ENCODE peak calls at places on chromosomes 2 and 18, in nine cellular contexts. One of them, this sample, is unnamed.

GRCh38 chr2:62663443-62663842 is 42.1 kb upstream of the EHBP1 start:
- DNase-seq in transverse colon: no peak
- DNase-seq in tibial nerve: no peak
- DNase-seq in sigmoid colon: no peak
- DNase-seq in H1: no peak
- DNase-seq in stomach: no peak
- DNase-seq in suprapubic skin: no peak
- DNase-seq in upper lobe of left lung: no peak
- DNase-seq in ovary: no peak
- DNase-seq in this sample: no peak

GRCh38 chr2:167890739-167891138 is 356.7 kb downstream of the STK39 start:
- DNase-seq in transverse colon: no peak
- DNase-seq in tibial nerve: no peak
- DNase-seq in sigmoid colon: no peak
- DNase-seq in H1: no peak
- DNase-seq in stomach: no peak
- DNase-seq in suprapubic skin: no peak
- DNase-seq in upper lobe of left lung: no peak
- DNase-seq in ovary: no peak
- DNase-seq in this sample: no peak

GRCh38 chr2:122186761-122187222 is 431.3 kb downstream of the TSN start:
- DNase-seq in transverse colon: no peak
- DNase-seq in tibial nerve: no peak
- DNase-seq in sigmoid colon: no peak
- DNase-seq in H1: no peak
- DNase-seq in stomach: no peak
- DNase-seq in suprapubic skin: no peak
- DNase-seq in upper lobe of left lung: no peak
- DNase-seq in ovary: no peak
- DNase-seq in this sample: no peak

GRCh38 chr2:28828382-28828781 is 17.7 kb downstream of the SPDYA start:
- DNase-seq in transverse colon: no peak
- DNase-seq in tibial nerve: no peak
- DNase-seq in sigmoid colon: no peak
- DNase-seq in H1: no peak
- DNase-seq in stomach: no peak
- DNase-seq in suprapubic skin: no peak
- DNase-seq in upper lobe of left lung: no peak
- DNase-seq in ovary: no peak
- DNase-seq in this sample: no peak

GRCh38 chr2:191316246-191316645 is 71.0 kb downstream of the MYO1B start:
- DNase-seq in transverse colon: no peak
- DNase-seq in tibial nerve: no peak
- DNase-seq in sigmoid colon: no peak
- DNase-seq in H1: no peak
- DNase-seq in stomach: no peak
- DNase-seq in suprapubic skin: no peak
- DNase-seq in upper lobe of left lung: no peak
- DNase-seq in ovary: no peak
- DNase-seq in this sample: no peak

GRCh38 chr2:110674620-110675555 is 3.0 kb downstream of the BUB1 start:
- DNase-seq in transverse colon: peak
- DNase-seq in tibial nerve: no peak
- DNase-seq in sigmoid colon: no peak
- DNase-seq in H1: no peak
- DNase-seq in stomach: peak
- DNase-seq in suprapubic skin: no peak
- DNase-seq in upper lobe of left lung: no peak
- DNase-seq in ovary: no peak
- DNase-seq in this sample: peak

GRCh38 chr2:23499419-23499818 is 114.4 kb downstream of the KLHL29 start:
- DNase-seq in transverse colon: no peak
- DNase-seq in tibial nerve: peak
- DNase-seq in sigmoid colon: no peak
- DNase-seq in H1: no peak
- DNase-seq in stomach: no peak
- DNase-seq in suprapubic skin: no peak
- DNase-seq in upper lobe of left lung: no peak
- DNase-seq in ovary: no peak
- DNase-seq in this sample: no peak

GRCh38 chr18:10726198-10727068 is 200.6 kb downstream of the NAPG start:
- DNase-seq in transverse colon: no peak
- DNase-seq in tibial nerve: no peak
- DNase-seq in sigmoid colon: no peak
- DNase-seq in H1: no peak
- DNase-seq in stomach: no peak
- DNase-seq in suprapubic skin: no peak
- DNase-seq in upper lobe of left lung: peak
- DNase-seq in ovary: no peak
- DNase-seq in this sample: no peak

GRCh38 chr2:180723712-180724111 is 256.7 kb upstream of the UBE2E3 start:
- DNase-seq in transverse colon: no peak
- DNase-seq in tibial nerve: no peak
- DNase-seq in sigmoid colon: no peak
- DNase-seq in H1: no peak
- DNase-seq in stomach: no peak
- DNase-seq in suprapubic skin: no peak
- DNase-seq in upper lobe of left lung: no peak
- DNase-seq in ovary: no peak
- DNase-seq in this sample: no peak

GRCh38 chr2:141554810-141555209 is 576.0 kb downstream of the LRP1B start:
- DNase-seq in transverse colon: no peak
- DNase-seq in tibial nerve: no peak
- DNase-seq in sigmoid colon: no peak
- DNase-seq in H1: no peak
- DNase-seq in stomach: no peak
- DNase-seq in suprapubic skin: no peak
- DNase-seq in upper lobe of left lung: no peak
- DNase-seq in ovary: no peak
- DNase-seq in this sample: peak

GRCh38 chr18:57208056-57208455 is 61.2 kb downstream of the BOD1L2 start:
- DNase-seq in transverse colon: peak
- DNase-seq in tibial nerve: no peak
- DNase-seq in sigmoid colon: no peak
- DNase-seq in H1: no peak
- DNase-seq in stomach: no peak
- DNase-seq in suprapubic skin: no peak
- DNase-seq in upper lobe of left lung: peak
- DNase-seq in ovary: no peak
- DNase-seq in this sample: no peak

GRCh38 chr18:78073275-78073674 is 823.6 kb downstream of the GALR1 start:
- DNase-seq in transverse colon: no peak
- DNase-seq in tibial nerve: no peak
- DNase-seq in sigmoid colon: no peak
- DNase-seq in H1: no peak
- DNase-seq in stomach: no peak
- DNase-seq in suprapubic skin: no peak
- DNase-seq in upper lobe of left lung: no peak
- DNase-seq in ovary: no peak
- DNase-seq in this sample: no peak

GRCh38 chr18:13984080-13984479 is 68.7 kb upstream of the MC2R start:
- DNase-seq in transverse colon: no peak
- DNase-seq in tibial nerve: no peak
- DNase-seq in sigmoid colon: no peak
- DNase-seq in H1: no peak
- DNase-seq in stomach: no peak
- DNase-seq in suprapubic skin: no peak
- DNase-seq in upper lobe of left lung: no peak
- DNase-seq in ovary: no peak
- DNase-seq in this sample: no peak

GRCh38 chr2:16201876-16202642 is 261.7 kb downstream of the MYCN start:
- DNase-seq in transverse colon: peak
- DNase-seq in tibial nerve: no peak
- DNase-seq in sigmoid colon: no peak
- DNase-seq in H1: no peak
- DNase-seq in stomach: peak
- DNase-seq in suprapubic skin: no peak
- DNase-seq in upper lobe of left lung: no peak
- DNase-seq in ovary: no peak
- DNase-seq in this sample: no peak

GRCh38 chr2:18619091-18619490 is 29.7 kb upstream of the NT5C1B start:
- DNase-seq in transverse colon: no peak
- DNase-seq in tibial nerve: no peak
- DNase-seq in sigmoid colon: no peak
- DNase-seq in H1: no peak
- DNase-seq in stomach: no peak
- DNase-seq in suprapubic skin: no peak
- DNase-seq in upper lobe of left lung: no peak
- DNase-seq in ovary: no peak
- DNase-seq in this sample: no peak

GRCh38 chr2:201866643-201867310 is 60.4 kb downstream of the CDK15 start:
- DNase-seq in transverse colon: no peak
- DNase-seq in tibial nerve: no peak
- DNase-seq in sigmoid colon: no peak
- DNase-seq in H1: no peak
- DNase-seq in stomach: no peak
- DNase-seq in suprapubic skin: no peak
- DNase-seq in upper lobe of left lung: no peak
- DNase-seq in ovary: no peak
- DNase-seq in this sample: no peak

GRCh38 chr2:220198911-220199310 is 571.5 kb downstream of the SLC4A3 start:
- DNase-seq in transverse colon: no peak
- DNase-seq in tibial nerve: peak
- DNase-seq in sigmoid colon: no peak
- DNase-seq in H1: no peak
- DNase-seq in stomach: no peak
- DNase-seq in suprapubic skin: no peak
- DNase-seq in upper lobe of left lung: no peak
- DNase-seq in ovary: no peak
- DNase-seq in this sample: peak

GRCh38 chr2:168178925-168179324 is 68.5 kb downstream of the STK39 start:
- DNase-seq in transverse colon: no peak
- DNase-seq in tibial nerve: no peak
- DNase-seq in sigmoid colon: no peak
- DNase-seq in H1: no peak
- DNase-seq in stomach: no peak
- DNase-seq in suprapubic skin: no peak
- DNase-seq in upper lobe of left lung: no peak
- DNase-seq in ovary: no peak
- DNase-seq in this sample: no peak

GRCh38 chr2:203437516-203437915 is 97.6 kb downstream of the RAPH1 start:
- DNase-seq in transverse colon: no peak
- DNase-seq in tibial nerve: no peak
- DNase-seq in sigmoid colon: no peak
- DNase-seq in H1: no peak
- DNase-seq in stomach: no peak
- DNase-seq in suprapubic skin: no peak
- DNase-seq in upper lobe of left lung: no peak
- DNase-seq in ovary: no peak
- DNase-seq in this sample: no peak

GRCh38 chr2:96336104-96336775 is 674 bp downstream of the NCAPH start:
- DNase-seq in transverse colon: no peak
- DNase-seq in tibial nerve: no peak
- DNase-seq in sigmoid colon: no peak
- DNase-seq in H1: no peak
- DNase-seq in stomach: no peak
- DNase-seq in suprapubic skin: no peak
- DNase-seq in upper lobe of left lung: no peak
- DNase-seq in ovary: no peak
- DNase-seq in this sample: no peak
- TF ChIP-seq POLR2A in transverse colon: no peak
- TF ChIP-seq POLR2A in tibial nerve: no peak
- TF ChIP-seq POLR2A in sigmoid colon: peak
- TF ChIP-seq POLR2A in H1: peak
- TF ChIP-seq POLR2A in stomach: no peak
- TF ChIP-seq POLR2A in suprapubic skin: no peak
- TF ChIP-seq POLR2A in upper lobe of left lung: no peak
- TF ChIP-seq POLR2A in ovary: no peak
- TF ChIP-seq POLR2A in this sample: peak

GRCh38 chr2:173524257-173524951 is 169.7 kb downstream of the CDCA7 start:
- DNase-seq in transverse colon: no peak
- DNase-seq in tibial nerve: no peak
- DNase-seq in sigmoid colon: no peak
- DNase-seq in H1: no peak
- DNase-seq in stomach: no peak
- DNase-seq in suprapubic skin: no peak
- DNase-seq in upper lobe of left lung: no peak
- DNase-seq in ovary: no peak
- DNase-seq in this sample: no peak
- TF ChIP-seq EP300 in transverse colon: no peak
- TF ChIP-seq EP300 in tibial nerve: peak
- TF ChIP-seq EP300 in sigmoid colon: no peak
- TF ChIP-seq EP300 in H1: no peak
- TF ChIP-seq EP300 in stomach: no peak
- TF ChIP-seq EP300 in suprapubic skin: no peak
- TF ChIP-seq EP300 in upper lobe of left lung: no peak
- TF ChIP-seq EP300 in ovary: no peak
- TF ChIP-seq EP300 in this sample: no peak

GRCh38 chr2:10137053-10137843 is 14.7 kb downstream of the RRM2 start:
- DNase-seq in transverse colon: no peak
- DNase-seq in tibial nerve: no peak
- DNase-seq in sigmoid colon: peak
- DNase-seq in H1: no peak
- DNase-seq in stomach: no peak
- DNase-seq in suprapubic skin: peak
- DNase-seq in upper lobe of left lung: no peak
- DNase-seq in ovary: no peak
- DNase-seq in this sample: no peak
- TF ChIP-seq POLR2A in transverse colon: no peak
- TF ChIP-seq POLR2A in tibial nerve: no peak
- TF ChIP-seq POLR2A in sigmoid colon: no peak
- TF ChIP-seq POLR2A in H1: no peak
- TF ChIP-seq POLR2A in stomach: no peak
- TF ChIP-seq POLR2A in suprapubic skin: no peak
- TF ChIP-seq POLR2A in upper lobe of left lung: no peak
- TF ChIP-seq POLR2A in ovary: no peak
- TF ChIP-seq POLR2A in this sample: no peak

GRCh38 chr2:205496370-205496769 is 185.9 kb upstream of the NRP2 start:
- DNase-seq in transverse colon: no peak
- DNase-seq in tibial nerve: no peak
- DNase-seq in sigmoid colon: no peak
- DNase-seq in H1: no peak
- DNase-seq in stomach: no peak
- DNase-seq in suprapubic skin: no peak
- DNase-seq in upper lobe of left lung: no peak
- DNase-seq in ovary: no peak
- DNase-seq in this sample: no peak
- TF ChIP-seq EP300 in transverse colon: no peak
- TF ChIP-seq EP300 in tibial nerve: no peak
- TF ChIP-seq EP300 in sigmoid colon: no peak
- TF ChIP-seq EP300 in H1: no peak
- TF ChIP-seq EP300 in stomach: no peak
- TF ChIP-seq EP300 in suprapubic skin: no peak
- TF ChIP-seq EP300 in upper lobe of left lung: no peak
- TF ChIP-seq EP300 in ovary: no peak
- TF ChIP-seq EP300 in this sample: no peak